ENCODE peak calls at places on chromosomes 7 and 10, in seven cellular contexts. One of them, this sample, is unnamed.

GRCh38 chr10:71908998-71909397 is 55.2 kb upstream of the CHST3 start:
- DNase-seq in activated T-helper 1 cell treated with Interleukin-2 at 50 U/mL for 16 hours: no peak
- DNase-seq in H54: no peak
- DNase-seq in stimulated activated CD4-positive, alpha-beta T cell treated with anti-CD3 and anti-CD28 coated beads, Interleukin-1b, Interleukin-23, amount 100 ng/mL, for 1 hour: no peak
- DNase-seq in iris pigment epithelial cell: no peak
- DNase-seq in NT2/D1: no peak
- DNase-seq in ELF-1: no peak
- DNase-seq in this sample: no peak

GRCh38 chr7:48718731-48719387 is 205.5 kb upstream of the CDC14C start:
- DNase-seq in activated T-helper 1 cell treated with Interleukin-2 at 50 U/mL for 16 hours: no peak
- DNase-seq in H54: no peak
- DNase-seq in stimulated activated CD4-positive, alpha-beta T cell treated with anti-CD3 and anti-CD28 coated beads, Interleukin-1b, Interleukin-23, amount 100 ng/mL, for 1 hour: no peak
- DNase-seq in iris pigment epithelial cell: no peak
- DNase-seq in NT2/D1: no peak
- DNase-seq in ELF-1: no peak
- DNase-seq in this sample: no peak

GRCh38 chr7:103640031-103640779 is 194.2 kb upstream of the SLC26A5 start:
- DNase-seq in activated T-helper 1 cell treated with Interleukin-2 at 50 U/mL for 16 hours: no peak
- DNase-seq in H54: no peak
- DNase-seq in stimulated activated CD4-positive, alpha-beta T cell treated with anti-CD3 and anti-CD28 coated beads, Interleukin-1b, Interleukin-23, amount 100 ng/mL, for 1 hour: no peak
- DNase-seq in iris pigment epithelial cell: peak
- DNase-seq in NT2/D1: no peak
- DNase-seq in ELF-1: no peak
- DNase-seq in this sample: no peak

GRCh38 chr10:27620425-27621397 is 116.6 kb downstream of the RAB18 start:
- DNase-seq in activated T-helper 1 cell treated with Interleukin-2 at 50 U/mL for 16 hours: no peak
- DNase-seq in H54: peak
- DNase-seq in stimulated activated CD4-positive, alpha-beta T cell treated with anti-CD3 and anti-CD28 coated beads, Interleukin-1b, Interleukin-23, amount 100 ng/mL, for 1 hour: no peak
- DNase-seq in iris pigment epithelial cell: no peak
- DNase-seq in NT2/D1: no peak
- DNase-seq in ELF-1: no peak
- DNase-seq in this sample: no peak

GRCh38 chr10:82148764-82149163 is 273.8 kb downstream of the NRG3 start:
- DNase-seq in activated T-helper 1 cell treated with Interleukin-2 at 50 U/mL for 16 hours: no peak
- DNase-seq in H54: no peak
- DNase-seq in stimulated activated CD4-positive, alpha-beta T cell treated with anti-CD3 and anti-CD28 coated beads, Interleukin-1b, Interleukin-23, amount 100 ng/mL, for 1 hour: no peak
- DNase-seq in iris pigment epithelial cell: no peak
- DNase-seq in NT2/D1: no peak
- DNase-seq in ELF-1: no peak
- DNase-seq in this sample: no peak

GRCh38 chr7:117270371-117270770 is 52.5 kb downstream of the WNT2 start:
- DNase-seq in activated T-helper 1 cell treated with Interleukin-2 at 50 U/mL for 16 hours: no peak
- DNase-seq in H54: no peak
- DNase-seq in stimulated activated CD4-positive, alpha-beta T cell treated with anti-CD3 and anti-CD28 coated beads, Interleukin-1b, Interleukin-23, amount 100 ng/mL, for 1 hour: no peak
- DNase-seq in iris pigment epithelial cell: peak
- DNase-seq in NT2/D1: no peak
- DNase-seq in ELF-1: no peak
- DNase-seq in this sample: no peak

GRCh38 chr10:116418394-116418793 is 9.3 kb upstream of the PNLIPRP3 start:
- DNase-seq in activated T-helper 1 cell treated with Interleukin-2 at 50 U/mL for 16 hours: no peak
- DNase-seq in H54: no peak
- DNase-seq in stimulated activated CD4-positive, alpha-beta T cell treated with anti-CD3 and anti-CD28 coated beads, Interleukin-1b, Interleukin-23, amount 100 ng/mL, for 1 hour: no peak
- DNase-seq in iris pigment epithelial cell: no peak
- DNase-seq in NT2/D1: no peak
- DNase-seq in ELF-1: no peak
- DNase-seq in this sample: no peak

GRCh38 chr10:99926925-99927718 is 82.6 kb downstream of the DNMBP start:
- DNase-seq in activated T-helper 1 cell treated with Interleukin-2 at 50 U/mL for 16 hours: no peak
- DNase-seq in H54: no peak
- DNase-seq in stimulated activated CD4-positive, alpha-beta T cell treated with anti-CD3 and anti-CD28 coated beads, Interleukin-1b, Interleukin-23, amount 100 ng/mL, for 1 hour: no peak
- DNase-seq in iris pigment epithelial cell: peak
- DNase-seq in NT2/D1: no peak
- DNase-seq in ELF-1: peak
- DNase-seq in this sample: no peak

GRCh38 chr7:155741805-155742204 is 70.5 kb downstream of the SHH start:
- DNase-seq in activated T-helper 1 cell treated with Interleukin-2 at 50 U/mL for 16 hours: no peak
- DNase-seq in H54: no peak
- DNase-seq in stimulated activated CD4-positive, alpha-beta T cell treated with anti-CD3 and anti-CD28 coated beads, Interleukin-1b, Interleukin-23, amount 100 ng/mL, for 1 hour: no peak
- DNase-seq in iris pigment epithelial cell: no peak
- DNase-seq in NT2/D1: no peak
- DNase-seq in ELF-1: no peak
- DNase-seq in this sample: peak

GRCh38 chr7:36192050-36192824 is 39.2 kb downstream of the EEPD1 start:
- DNase-seq in activated T-helper 1 cell treated with Interleukin-2 at 50 U/mL for 16 hours: no peak
- DNase-seq in H54: no peak
- DNase-seq in stimulated activated CD4-positive, alpha-beta T cell treated with anti-CD3 and anti-CD28 coated beads, Interleukin-1b, Interleukin-23, amount 100 ng/mL, for 1 hour: no peak
- DNase-seq in iris pigment epithelial cell: peak
- DNase-seq in NT2/D1: no peak
- DNase-seq in ELF-1: no peak
- DNase-seq in this sample: no peak

GRCh38 chr7:64869121-64869725 is 33.9 kb upstream of the ZNF273 start:
- DNase-seq in activated T-helper 1 cell treated with Interleukin-2 at 50 U/mL for 16 hours: no peak
- DNase-seq in H54: no peak
- DNase-seq in stimulated activated CD4-positive, alpha-beta T cell treated with anti-CD3 and anti-CD28 coated beads, Interleukin-1b, Interleukin-23, amount 100 ng/mL, for 1 hour: no peak
- DNase-seq in iris pigment epithelial cell: no peak
- DNase-seq in NT2/D1: no peak
- DNase-seq in ELF-1: no peak
- DNase-seq in this sample: peak

GRCh38 chr7:112007185-112007584 is 199.0 kb downstream of the DOCK4 start:
- DNase-seq in activated T-helper 1 cell treated with Interleukin-2 at 50 U/mL for 16 hours: no peak
- DNase-seq in H54: no peak
- DNase-seq in stimulated activated CD4-positive, alpha-beta T cell treated with anti-CD3 and anti-CD28 coated beads, Interleukin-1b, Interleukin-23, amount 100 ng/mL, for 1 hour: no peak
- DNase-seq in iris pigment epithelial cell: no peak
- DNase-seq in NT2/D1: no peak
- DNase-seq in ELF-1: no peak
- DNase-seq in this sample: no peak

GRCh38 chr10:113441220-113441619 is 111.6 kb upstream of the HABP2 start:
- DNase-seq in activated T-helper 1 cell treated with Interleukin-2 at 50 U/mL for 16 hours: no peak
- DNase-seq in H54: no peak
- DNase-seq in stimulated activated CD4-positive, alpha-beta T cell treated with anti-CD3 and anti-CD28 coated beads, Interleukin-1b, Interleukin-23, amount 100 ng/mL, for 1 hour: no peak
- DNase-seq in iris pigment epithelial cell: no peak
- DNase-seq in NT2/D1: no peak
- DNase-seq in ELF-1: no peak
- DNase-seq in this sample: no peak

GRCh38 chr10:33180390-33180789 is 154.1 kb downstream of the NRP1 start:
- DNase-seq in activated T-helper 1 cell treated with Interleukin-2 at 50 U/mL for 16 hours: no peak
- DNase-seq in H54: no peak
- DNase-seq in stimulated activated CD4-positive, alpha-beta T cell treated with anti-CD3 and anti-CD28 coated beads, Interleukin-1b, Interleukin-23, amount 100 ng/mL, for 1 hour: no peak
- DNase-seq in iris pigment epithelial cell: peak
- DNase-seq in NT2/D1: no peak
- DNase-seq in ELF-1: no peak
- DNase-seq in this sample: no peak

GRCh38 chr10:43282881-43283280 is 16.0 kb upstream of the RASGEF1A start:
- DNase-seq in activated T-helper 1 cell treated with Interleukin-2 at 50 U/mL for 16 hours: no peak
- DNase-seq in H54: no peak
- DNase-seq in stimulated activated CD4-positive, alpha-beta T cell treated with anti-CD3 and anti-CD28 coated beads, Interleukin-1b, Interleukin-23, amount 100 ng/mL, for 1 hour: no peak
- DNase-seq in iris pigment epithelial cell: no peak
- DNase-seq in NT2/D1: peak
- DNase-seq in ELF-1: peak
- DNase-seq in this sample: no peak

GRCh38 chr7:1705339-1705738 is 35.3 kb downstream of the ELFN1 start:
- DNase-seq in activated T-helper 1 cell treated with Interleukin-2 at 50 U/mL for 16 hours: no peak
- DNase-seq in H54: no peak
- DNase-seq in stimulated activated CD4-positive, alpha-beta T cell treated with anti-CD3 and anti-CD28 coated beads, Interleukin-1b, Interleukin-23, amount 100 ng/mL, for 1 hour: no peak
- DNase-seq in iris pigment epithelial cell: no peak
- DNase-seq in NT2/D1: no peak
- DNase-seq in ELF-1: no peak
- DNase-seq in this sample: no peak

GRCh38 chr7:102117743-102118142 is 168.9 kb upstream of the SH2B2 start:
- DNase-seq in activated T-helper 1 cell treated with Interleukin-2 at 50 U/mL for 16 hours: no peak
- DNase-seq in H54: peak
- DNase-seq in stimulated activated CD4-positive, alpha-beta T cell treated with anti-CD3 and anti-CD28 coated beads, Interleukin-1b, Interleukin-23, amount 100 ng/mL, for 1 hour: no peak
- DNase-seq in iris pigment epithelial cell: peak
- DNase-seq in NT2/D1: no peak
- DNase-seq in ELF-1: no peak
- DNase-seq in this sample: no peak

GRCh38 chr10:118773041-118773440 is 18.3 kb upstream of the CACUL1 start:
- DNase-seq in activated T-helper 1 cell treated with Interleukin-2 at 50 U/mL for 16 hours: no peak
- DNase-seq in H54: no peak
- DNase-seq in stimulated activated CD4-positive, alpha-beta T cell treated with anti-CD3 and anti-CD28 coated beads, Interleukin-1b, Interleukin-23, amount 100 ng/mL, for 1 hour: no peak
- DNase-seq in iris pigment epithelial cell: no peak
- DNase-seq in NT2/D1: no peak
- DNase-seq in ELF-1: no peak
- DNase-seq in this sample: no peak

GRCh38 chr10:67808706-67809105 is 29.3 kb downstream of the DNAJC12 start:
- DNase-seq in activated T-helper 1 cell treated with Interleukin-2 at 50 U/mL for 16 hours: no peak
- DNase-seq in H54: no peak
- DNase-seq in stimulated activated CD4-positive, alpha-beta T cell treated with anti-CD3 and anti-CD28 coated beads, Interleukin-1b, Interleukin-23, amount 100 ng/mL, for 1 hour: no peak
- DNase-seq in iris pigment epithelial cell: no peak
- DNase-seq in NT2/D1: no peak
- DNase-seq in ELF-1: no peak
- DNase-seq in this sample: no peak

GRCh38 chr7:144975882-144976281 is 140.0 kb upstream of the TPK1 start:
- DNase-seq in activated T-helper 1 cell treated with Interleukin-2 at 50 U/mL for 16 hours: no peak
- DNase-seq in H54: no peak
- DNase-seq in stimulated activated CD4-positive, alpha-beta T cell treated with anti-CD3 and anti-CD28 coated beads, Interleukin-1b, Interleukin-23, amount 100 ng/mL, for 1 hour: no peak
- DNase-seq in iris pigment epithelial cell: no peak
- DNase-seq in NT2/D1: no peak
- DNase-seq in ELF-1: no peak
- DNase-seq in this sample: no peak

GRCh38 chr7:32379486-32380115 is 110.6 kb downstream of the LSM5 start:
- DNase-seq in activated T-helper 1 cell treated with Interleukin-2 at 50 U/mL for 16 hours: no peak
- DNase-seq in H54: no peak
- DNase-seq in stimulated activated CD4-positive, alpha-beta T cell treated with anti-CD3 and anti-CD28 coated beads, Interleukin-1b, Interleukin-23, amount 100 ng/mL, for 1 hour: no peak
- DNase-seq in iris pigment epithelial cell: no peak
- DNase-seq in NT2/D1: no peak
- DNase-seq in ELF-1: no peak
- DNase-seq in this sample: no peak

GRCh38 chr10:19904202-19904661 is 88.0 kb downstream of the PLXDC2 start:
- DNase-seq in activated T-helper 1 cell treated with Interleukin-2 at 50 U/mL for 16 hours: no peak
- DNase-seq in H54: no peak
- DNase-seq in stimulated activated CD4-positive, alpha-beta T cell treated with anti-CD3 and anti-CD28 coated beads, Interleukin-1b, Interleukin-23, amount 100 ng/mL, for 1 hour: no peak
- DNase-seq in iris pigment epithelial cell: peak
- DNase-seq in NT2/D1: no peak
- DNase-seq in ELF-1: no peak
- DNase-seq in this sample: no peak

GRCh38 chr7:88300401-88300800 is 6.3 kb downstream of the STEAP4 start:
- DNase-seq in activated T-helper 1 cell treated with Interleukin-2 at 50 U/mL for 16 hours: no peak
- DNase-seq in H54: no peak
- DNase-seq in stimulated activated CD4-positive, alpha-beta T cell treated with anti-CD3 and anti-CD28 coated beads, Interleukin-1b, Interleukin-23, amount 100 ng/mL, for 1 hour: no peak
- DNase-seq in iris pigment epithelial cell: no peak
- DNase-seq in NT2/D1: no peak
- DNase-seq in ELF-1: no peak
- DNase-seq in this sample: no peak

GRCh38 chr10:59808896-59809643 is 55.8 kb upstream of the MRLN start:
- DNase-seq in activated T-helper 1 cell treated with Interleukin-2 at 50 U/mL for 16 hours: peak
- DNase-seq in H54: peak
- DNase-seq in stimulated activated CD4-positive, alpha-beta T cell treated with anti-CD3 and anti-CD28 coated beads, Interleukin-1b, Interleukin-23, amount 100 ng/mL, for 1 hour: peak
- DNase-seq in iris pigment epithelial cell: peak
- DNase-seq in NT2/D1: peak
- DNase-seq in ELF-1: peak
- DNase-seq in this sample: peak

GRCh38 chr7:137469191-137469811 is 125.8 kb upstream of the PTN start:
- DNase-seq in activated T-helper 1 cell treated with Interleukin-2 at 50 U/mL for 16 hours: no peak
- DNase-seq in H54: no peak
- DNase-seq in stimulated activated CD4-positive, alpha-beta T cell treated with anti-CD3 and anti-CD28 coated beads, Interleukin-1b, Interleukin-23, amount 100 ng/mL, for 1 hour: no peak
- DNase-seq in iris pigment epithelial cell: no peak
- DNase-seq in NT2/D1: no peak
- DNase-seq in ELF-1: no peak
- DNase-seq in this sample: no peak

GRCh38 chr10:118332948-118333710 is 9.0 kb downstream of the FAM204A start:
- DNase-seq in activated T-helper 1 cell treated with Interleukin-2 at 50 U/mL for 16 hours: no peak
- DNase-seq in H54: no peak
- DNase-seq in stimulated activated CD4-positive, alpha-beta T cell treated with anti-CD3 and anti-CD28 coated beads, Interleukin-1b, Interleukin-23, amount 100 ng/mL, for 1 hour: no peak
- DNase-seq in iris pigment epithelial cell: peak
- DNase-seq in NT2/D1: no peak
- DNase-seq in ELF-1: no peak
- DNase-seq in this sample: no peak

GRCh38 chr7:101108961-101109360 is 17.9 kb upstream of the SERPINE1 start:
- DNase-seq in activated T-helper 1 cell treated with Interleukin-2 at 50 U/mL for 16 hours: no peak
- DNase-seq in H54: peak
- DNase-seq in stimulated activated CD4-positive, alpha-beta T cell treated with anti-CD3 and anti-CD28 coated beads, Interleukin-1b, Interleukin-23, amount 100 ng/mL, for 1 hour: no peak
- DNase-seq in iris pigment epithelial cell: peak
- DNase-seq in NT2/D1: no peak
- DNase-seq in ELF-1: no peak
- DNase-seq in this sample: peak

GRCh38 chr10:96791902-96792301 is 40.2 kb upstream of the LCOR start:
- DNase-seq in activated T-helper 1 cell treated with Interleukin-2 at 50 U/mL for 16 hours: no peak
- DNase-seq in H54: no peak
- DNase-seq in stimulated activated CD4-positive, alpha-beta T cell treated with anti-CD3 and anti-CD28 coated beads, Interleukin-1b, Interleukin-23, amount 100 ng/mL, for 1 hour: no peak
- DNase-seq in iris pigment epithelial cell: no peak
- DNase-seq in NT2/D1: no peak
- DNase-seq in ELF-1: no peak
- DNase-seq in this sample: no peak

GRCh38 chr10:68301790-68302502 is 29.9 kb upstream of the HNRNPH3 start:
- DNase-seq in activated T-helper 1 cell treated with Interleukin-2 at 50 U/mL for 16 hours: no peak
- DNase-seq in H54: peak
- DNase-seq in stimulated activated CD4-positive, alpha-beta T cell treated with anti-CD3 and anti-CD28 coated beads, Interleukin-1b, Interleukin-23, amount 100 ng/mL, for 1 hour: no peak
- DNase-seq in iris pigment epithelial cell: peak
- DNase-seq in NT2/D1: no peak
- DNase-seq in ELF-1: no peak
- DNase-seq in this sample: peak

GRCh38 chr7:23062452-23062851 is 43.1 kb upstream of the KLHL7 start:
- DNase-seq in activated T-helper 1 cell treated with Interleukin-2 at 50 U/mL for 16 hours: no peak
- DNase-seq in H54: peak
- DNase-seq in stimulated activated CD4-positive, alpha-beta T cell treated with anti-CD3 and anti-CD28 coated beads, Interleukin-1b, Interleukin-23, amount 100 ng/mL, for 1 hour: no peak
- DNase-seq in iris pigment epithelial cell: peak
- DNase-seq in NT2/D1: no peak
- DNase-seq in ELF-1: peak
- DNase-seq in this sample: no peak

GRCh38 chr7:98287486-98287959 is 6.0 kb downstream of the BRI3 start:
- DNase-seq in activated T-helper 1 cell treated with Interleukin-2 at 50 U/mL for 16 hours: no peak
- DNase-seq in H54: no peak
- DNase-seq in stimulated activated CD4-positive, alpha-beta T cell treated with anti-CD3 and anti-CD28 coated beads, Interleukin-1b, Interleukin-23, amount 100 ng/mL, for 1 hour: no peak
- DNase-seq in iris pigment epithelial cell: no peak
- DNase-seq in NT2/D1: no peak
- DNase-seq in ELF-1: no peak
- DNase-seq in this sample: no peak

GRCh38 chr10:113958631-113959382 is 84.9 kb upstream of the ADRB1 start:
- DNase-seq in activated T-helper 1 cell treated with Interleukin-2 at 50 U/mL for 16 hours: no peak
- DNase-seq in H54: peak
- DNase-seq in stimulated activated CD4-positive, alpha-beta T cell treated with anti-CD3 and anti-CD28 coated beads, Interleukin-1b, Interleukin-23, amount 100 ng/mL, for 1 hour: no peak
- DNase-seq in iris pigment epithelial cell: peak
- DNase-seq in NT2/D1: no peak
- DNase-seq in ELF-1: peak
- DNase-seq in this sample: peak

GRCh38 chr7:132557489-132558044 is 18.7 kb downstream of the PLXNA4 start:
- DNase-seq in activated T-helper 1 cell treated with Interleukin-2 at 50 U/mL for 16 hours: no peak
- DNase-seq in H54: no peak
- DNase-seq in stimulated activated CD4-positive, alpha-beta T cell treated with anti-CD3 and anti-CD28 coated beads, Interleukin-1b, Interleukin-23, amount 100 ng/mL, for 1 hour: no peak
- DNase-seq in iris pigment epithelial cell: no peak
- DNase-seq in NT2/D1: no peak
- DNase-seq in ELF-1: no peak
- DNase-seq in this sample: no peak

GRCh38 chr10:317219-317868 is 182.1 kb downstream of the ZMYND11 start:
- DNase-seq in activated T-helper 1 cell treated with Interleukin-2 at 50 U/mL for 16 hours: no peak
- DNase-seq in H54: no peak
- DNase-seq in stimulated activated CD4-positive, alpha-beta T cell treated with anti-CD3 and anti-CD28 coated beads, Interleukin-1b, Interleukin-23, amount 100 ng/mL, for 1 hour: no peak
- DNase-seq in iris pigment epithelial cell: no peak
- DNase-seq in NT2/D1: no peak
- DNase-seq in ELF-1: no peak
- DNase-seq in this sample: peak

GRCh38 chr7:94923412-94923811 is 16.0 kb downstream of the PPP1R9A start:
- DNase-seq in activated T-helper 1 cell treated with Interleukin-2 at 50 U/mL for 16 hours: no peak
- DNase-seq in H54: no peak
- DNase-seq in stimulated activated CD4-positive, alpha-beta T cell treated with anti-CD3 and anti-CD28 coated beads, Interleukin-1b, Interleukin-23, amount 100 ng/mL, for 1 hour: no peak
- DNase-seq in iris pigment epithelial cell: no peak
- DNase-seq in NT2/D1: no peak
- DNase-seq in ELF-1: no peak
- DNase-seq in this sample: no peak

GRCh38 chr10:6920072-6921019 is 340.3 kb upstream of the PRKCQ start:
- DNase-seq in activated T-helper 1 cell treated with Interleukin-2 at 50 U/mL for 16 hours: peak
- DNase-seq in H54: no peak
- DNase-seq in stimulated activated CD4-positive, alpha-beta T cell treated with anti-CD3 and anti-CD28 coated beads, Interleukin-1b, Interleukin-23, amount 100 ng/mL, for 1 hour: peak
- DNase-seq in iris pigment epithelial cell: peak
- DNase-seq in NT2/D1: peak
- DNase-seq in ELF-1: peak
- DNase-seq in this sample: peak

GRCh38 chr7:20993693-20994092 is 207.0 kb upstream of the SP8 start:
- DNase-seq in activated T-helper 1 cell treated with Interleukin-2 at 50 U/mL for 16 hours: no peak
- DNase-seq in H54: no peak
- DNase-seq in stimulated activated CD4-positive, alpha-beta T cell treated with anti-CD3 and anti-CD28 coated beads, Interleukin-1b, Interleukin-23, amount 100 ng/mL, for 1 hour: no peak
- DNase-seq in iris pigment epithelial cell: no peak
- DNase-seq in NT2/D1: no peak
- DNase-seq in ELF-1: no peak
- DNase-seq in this sample: no peak

GRCh38 chr10:124428207-124428777 is 9.6 kb upstream of the OAT start:
- DNase-seq in activated T-helper 1 cell treated with Interleukin-2 at 50 U/mL for 16 hours: no peak
- DNase-seq in H54: no peak
- DNase-seq in stimulated activated CD4-positive, alpha-beta T cell treated with anti-CD3 and anti-CD28 coated beads, Interleukin-1b, Interleukin-23, amount 100 ng/mL, for 1 hour: no peak
- DNase-seq in iris pigment epithelial cell: no peak
- DNase-seq in NT2/D1: no peak
- DNase-seq in ELF-1: no peak
- DNase-seq in this sample: no peak

This sample was measured in GM10248.